ENCODE peak calls at places on chromosomes 5 and 9, in four cellular contexts. One of them, this sample, is unnamed. For H3K9me3, the result is how much of the 10 kb centered on the place peaks cover.

GRCh38 chr5:13629218-13629617 is 315.3 kb downstream of the DNAH5 start:
- DNase-seq in CD8-positive, alpha-beta memory T cell: no peak
- DNase-seq in thoracic aorta: no peak
- DNase-seq in SJSA1: no peak
- DNase-seq in this sample: no peak

GRCh38 chr9:117927354-117927753 is 223.2 kb downstream of the TLR4 start:
- DNase-seq in CD8-positive, alpha-beta memory T cell: no peak
- DNase-seq in SJSA1: no peak
- DNase-seq in thoracic aorta: no peak
- DNase-seq in this sample: no peak

GRCh38 chr5:83306572-83307241 is 164.8 kb upstream of the VCAN start:
- DNase-seq in SJSA1: peak
- DNase-seq in thoracic aorta: no peak
- DNase-seq in CD8-positive, alpha-beta memory T cell: no peak
- DNase-seq in this sample: no peak

GRCh38 chr9:137454145-137454505 is 5.0 kb downstream of the NSMF start:
- DNase-seq in CD8-positive, alpha-beta memory T cell: peak
- DNase-seq in thoracic aorta: no peak
- DNase-seq in SJSA1: no peak
- DNase-seq in this sample: peak

GRCh38 chr5:13427859-13428557 is 516.5 kb downstream of the DNAH5 start:
- DNase-seq in CD8-positive, alpha-beta memory T cell: no peak
- DNase-seq in SJSA1: no peak
- DNase-seq in thoracic aorta: no peak
- DNase-seq in this sample: no peak

GRCh38 chr9:35658894-35659220 is 765 bp downstream of the CCDC107 start:
- DNase-seq in CD8-positive, alpha-beta memory T cell: no peak
- DNase-seq in thoracic aorta: no peak
- DNase-seq in SJSA1: no peak
- DNase-seq in this sample: no peak

GRCh38 chr5:122076669-122077450 is 1.2 kb downstream of the LOX start:
- DNase-seq in SJSA1: peak
- DNase-seq in CD8-positive, alpha-beta memory T cell: no peak
- DNase-seq in thoracic aorta: peak
- DNase-seq in this sample: peak

GRCh38 chr9:129702563-129702962 is 37.1 kb downstream of the PRRX2 start:
- DNase-seq in thoracic aorta: no peak
- DNase-seq in CD8-positive, alpha-beta memory T cell: no peak
- DNase-seq in SJSA1: peak
- DNase-seq in this sample: no peak

GRCh38 chr9:113205449-113206247 is 15.4 kb downstream of the FKBP15 start:
- DNase-seq in CD8-positive, alpha-beta memory T cell: no peak
- DNase-seq in SJSA1: no peak
- DNase-seq in thoracic aorta: no peak
- DNase-seq in this sample: no peak

GRCh38 chr9:88916875-88917274 is 74.4 kb upstream of the S1PR3 start:
- DNase-seq in SJSA1: no peak
- DNase-seq in CD8-positive, alpha-beta memory T cell: no peak
- DNase-seq in thoracic aorta: no peak
- DNase-seq in this sample: no peak

GRCh38 chr9:20788526-20789421 is 104.7 kb downstream of the FOCAD start:
- DNase-seq in CD8-positive, alpha-beta memory T cell: no peak
- DNase-seq in SJSA1: no peak
- DNase-seq in thoracic aorta: no peak
- DNase-seq in this sample: no peak

GRCh38 chr9:88995627-88996026 is 4.4 kb downstream of the S1PR3 start:
- DNase-seq in thoracic aorta: no peak
- DNase-seq in CD8-positive, alpha-beta memory T cell: no peak
- DNase-seq in SJSA1: no peak
- DNase-seq in this sample: no peak

GRCh38 chr5:89816038-89816437 is 593.5 kb downstream of the CETN3 start:
- DNase-seq in CD8-positive, alpha-beta memory T cell: no peak
- DNase-seq in SJSA1: no peak
- DNase-seq in thoracic aorta: no peak
- DNase-seq in this sample: no peak

GRCh38 chr9:135379540-135380267 is 99.9 kb upstream of the PPP1R26 start:
- DNase-seq in SJSA1: no peak
- DNase-seq in CD8-positive, alpha-beta memory T cell: no peak
- DNase-seq in thoracic aorta: no peak
- DNase-seq in this sample: no peak

GRCh38 chr5:95734916-95735315 is 3.8 kb downstream of the RHOBTB3 start:
- DNase-seq in SJSA1: no peak
- DNase-seq in CD8-positive, alpha-beta memory T cell: no peak
- DNase-seq in thoracic aorta: no peak
- DNase-seq in this sample: no peak

GRCh38 chr9:31314241-31314640 is 1070.2 kb upstream of the ACO1 start:
- DNase-seq in thoracic aorta: no peak
- DNase-seq in CD8-positive, alpha-beta memory T cell: no peak
- DNase-seq in SJSA1: no peak
- DNase-seq in this sample: no peak

GRCh38 chr9:101536351-101536750 is 2.7 kb downstream of the RNF20 start:
- DNase-seq in SJSA1: no peak
- DNase-seq in CD8-positive, alpha-beta memory T cell: no peak
- DNase-seq in thoracic aorta: no peak
- DNase-seq in this sample: no peak

GRCh38 chr5:88452820-88453219 is 184.2 kb upstream of the TMEM161B start:
- DNase-seq in CD8-positive, alpha-beta memory T cell: no peak
- DNase-seq in SJSA1: no peak
- DNase-seq in thoracic aorta: no peak
- DNase-seq in this sample: no peak

GRCh38 chr5:77463905-77464304 is 28.2 kb downstream of the WDR41 start:
- DNase-seq in thoracic aorta: no peak
- DNase-seq in CD8-positive, alpha-beta memory T cell: no peak
- DNase-seq in SJSA1: no peak
- DNase-seq in this sample: no peak

GRCh38 chr5:99773290-99773689 is 761.9 kb upstream of the FAM174A start:
- DNase-seq in thoracic aorta: no peak
- DNase-seq in CD8-positive, alpha-beta memory T cell: no peak
- DNase-seq in SJSA1: no peak
- DNase-seq in this sample: no peak

GRCh38 chr9:132541966-132542830 is 40.2 kb upstream of the BARHL1 start:
- DNase-seq in thoracic aorta: no peak
- DNase-seq in CD8-positive, alpha-beta memory T cell: no peak
- DNase-seq in SJSA1: no peak
- DNase-seq in this sample: no peak

GRCh38 chr9:90445391-90445790 is 197.2 kb downstream of the DIRAS2 start:
- DNase-seq in CD8-positive, alpha-beta memory T cell: no peak
- DNase-seq in SJSA1: no peak
- DNase-seq in thoracic aorta: no peak
- DNase-seq in this sample: no peak

GRCh38 chr5:172542651-172543131 is 88.4 kb upstream of the SH3PXD2B start:
- DNase-seq in CD8-positive, alpha-beta memory T cell: no peak
- DNase-seq in SJSA1: peak
- DNase-seq in thoracic aorta: no peak
- DNase-seq in this sample: no peak

GRCh38 chr9:120486835-120487234 is 93.1 kb downstream of the CDK5RAP2 start:
- DNase-seq in SJSA1: no peak
- DNase-seq in thoracic aorta: no peak
- DNase-seq in CD8-positive, alpha-beta memory T cell: no peak
- DNase-seq in this sample: no peak

GRCh38 chr9:93357649-93358048 is 93.8 kb upstream of the FAM120A start:
- DNase-seq in CD8-positive, alpha-beta memory T cell: no peak
- DNase-seq in thoracic aorta: no peak
- DNase-seq in SJSA1: no peak
- DNase-seq in this sample: no peak

GRCh38 chr5:36442796-36443195 is 141.1 kb upstream of the RANBP3L start:
- DNase-seq in SJSA1: no peak
- DNase-seq in thoracic aorta: no peak
- DNase-seq in CD8-positive, alpha-beta memory T cell: no peak
- DNase-seq in this sample: no peak

GRCh38 chr9:120578614-120579013 is 1.4 kb downstream of the CDK5RAP2 start:
- DNase-seq in SJSA1: no peak
- DNase-seq in thoracic aorta: no peak
- DNase-seq in CD8-positive, alpha-beta memory T cell: no peak
- DNase-seq in this sample: no peak

GRCh38 chr5:94385767-94386166 is 232.6 kb downstream of the KIAA0825 start:
- DNase-seq in SJSA1: no peak
- DNase-seq in CD8-positive, alpha-beta memory T cell: no peak
- DNase-seq in thoracic aorta: no peak
- DNase-seq in this sample: no peak

DNA sequence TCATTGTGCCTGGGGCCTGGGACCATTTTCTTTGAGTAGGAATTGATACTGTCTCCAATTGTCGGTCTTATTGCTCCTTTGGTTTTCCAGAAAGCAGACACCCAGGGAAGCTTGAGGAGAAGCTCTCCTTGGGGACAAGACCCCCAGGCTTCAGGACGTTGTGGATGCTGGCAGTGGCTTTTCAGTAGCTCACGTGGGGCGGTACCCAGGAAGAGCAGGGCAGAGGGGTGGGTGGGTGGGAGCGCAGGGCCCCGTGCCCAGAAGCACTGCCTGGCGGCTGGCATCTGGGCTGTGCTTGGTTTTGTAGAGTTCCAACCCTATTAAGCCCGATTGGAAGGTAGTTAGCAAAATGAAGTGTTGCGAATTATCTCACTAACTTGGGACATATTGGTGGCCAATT is 374.2 kb upstream of the IRX1 start:
- DNase-seq in CD8-positive, alpha-beta memory T cell: no peak
- DNase-seq in thoracic aorta: no peak
- DNase-seq in SJSA1: no peak
- DNase-seq in this sample: no peak
- H3K9me3 ChIP-seq in CD8-positive, alpha-beta memory T cell: under half
- H3K9me3 ChIP-seq in thoracic aorta: under half
- H3K9me3 ChIP-seq in SJSA1: under half
- H3K9me3 ChIP-seq in this sample: under half

DNA sequence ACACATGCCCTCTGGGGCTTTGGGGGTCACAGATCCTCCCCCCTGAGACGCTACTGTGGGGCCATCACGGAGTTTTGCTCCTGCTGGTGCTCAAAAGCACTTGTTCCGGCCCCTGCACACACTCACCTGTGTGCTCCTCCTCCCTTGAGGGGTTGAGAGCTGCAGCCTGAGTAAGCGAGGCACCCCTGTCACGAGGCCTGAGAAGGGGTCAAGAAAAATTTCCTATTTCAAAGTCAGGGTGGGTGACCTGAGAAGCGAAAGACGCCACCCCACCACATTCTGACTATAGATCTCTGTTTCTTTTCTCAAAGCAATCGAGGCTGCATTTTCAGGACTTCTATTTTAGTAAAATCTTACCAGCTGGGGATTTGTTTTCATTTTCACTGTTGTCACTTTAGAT is 138.5 kb downstream of the DCP2 start:
- DNase-seq in thoracic aorta: no peak
- DNase-seq in SJSA1: no peak
- DNase-seq in CD8-positive, alpha-beta memory T cell: no peak
- DNase-seq in this sample: no peak
- H3K4me3 ChIP-seq in thoracic aorta: no peak
- H3K4me3 ChIP-seq in SJSA1: no peak
- H3K4me3 ChIP-seq in CD8-positive, alpha-beta memory T cell: no peak
- H3K4me3 ChIP-seq in this sample: no peak

GRCh38 chr9:83186354-83186753 is 123.4 kb upstream of the RASEF start:
- DNase-seq in SJSA1: no peak
- DNase-seq in CD8-positive, alpha-beta memory T cell: no peak
- DNase-seq in thoracic aorta: no peak
- DNase-seq in this sample: no peak
- H3K27ac ChIP-seq in SJSA1: no peak
- H3K27ac ChIP-seq in CD8-positive, alpha-beta memory T cell: no peak
- H3K27ac ChIP-seq in thoracic aorta: no peak
- H3K27ac ChIP-seq in this sample: no peak

GRCh38 chr9:96813607-96814006 is 35.7 kb upstream of the ZNF510 start:
- DNase-seq in CD8-positive, alpha-beta memory T cell: no peak
- DNase-seq in SJSA1: no peak
- DNase-seq in thoracic aorta: no peak
- DNase-seq in this sample: no peak
- H3K9me3 ChIP-seq in CD8-positive, alpha-beta memory T cell: half or more
- H3K9me3 ChIP-seq in SJSA1: under half
- H3K9me3 ChIP-seq in thoracic aorta: half or more
- H3K9me3 ChIP-seq in this sample: under half

DNA sequence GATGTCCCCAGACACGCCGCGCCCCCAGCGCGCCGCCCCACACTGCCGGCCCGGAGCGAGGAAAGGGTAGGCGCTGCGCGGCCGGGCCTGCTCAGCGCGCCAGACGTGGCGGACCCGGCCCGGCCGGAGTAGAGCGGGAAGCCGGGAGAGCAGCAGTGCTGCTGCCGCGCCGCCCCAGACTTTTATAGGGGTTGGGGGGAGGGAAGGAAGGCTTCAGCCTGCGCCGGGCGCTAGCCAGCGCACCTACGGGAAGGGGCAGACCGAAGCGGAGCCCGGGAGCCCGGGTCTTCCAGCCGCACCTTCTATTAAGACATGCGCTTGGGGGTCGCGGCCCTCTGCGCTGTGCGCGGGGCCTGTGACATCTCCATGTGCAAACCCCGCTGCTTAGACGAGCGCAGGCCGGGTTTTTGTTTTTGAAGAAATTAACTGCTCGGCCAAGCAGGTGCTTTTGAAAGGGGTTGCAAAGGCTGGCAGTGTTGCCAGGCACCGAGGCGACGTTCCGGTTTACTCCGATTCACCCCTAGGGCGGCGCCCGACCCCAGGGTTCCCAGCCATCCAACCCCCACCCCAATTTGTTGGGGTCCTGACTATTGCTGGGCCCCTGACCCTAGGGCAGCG is 361 bp upstream of the PAX5 start:
- DNase-seq in CD8-positive, alpha-beta memory T cell: no peak
- DNase-seq in thoracic aorta: no peak
- DNase-seq in SJSA1: no peak
- DNase-seq in this sample: no peak
- H3K4me3 ChIP-seq in CD8-positive, alpha-beta memory T cell: no peak
- H3K4me3 ChIP-seq in thoracic aorta: peak
- H3K4me3 ChIP-seq in SJSA1: no peak
- H3K4me3 ChIP-seq in this sample: peak